ENCODE peak calls at places on chromosomes 5 and 9, in ten cellular contexts. O, E, P, H, K, S, U, D, X and J are unnamed samples.

GRCh38 chr5:139774980-139775654 is 20.5 kb upstream of the PSD2 start:
- DNase-seq in O (peak), E (peak), P (peak), H (peak), K (peak), S (peak), U (peak), D (peak), X (peak), J (peak)

GRCh38 chr5:160556886-160557285 is 135.2 kb downstream of the PTTG1 start:
- DNase-seq in O (no peak), E (no peak), P (no peak), H (no peak), K (no peak), S (no peak), U (no peak), D (no peak), X (no peak), J (no peak)

GRCh38 chr9:74960548-74960947 is 7.8 kb upstream of the C9orf40 start:
- DNase-seq in O (no peak), E (no peak), P (no peak), H (peak), K (no peak), S (peak), U (no peak), D (no peak), X (no peak), J (no peak)

GRCh38 chr5:148928141-148928540 is 101.7 kb downstream of the ADRB2 start:
- DNase-seq in O (no peak), E (no peak), P (no peak), H (no peak), K (no peak), S (no peak), U (no peak), D (no peak), X (no peak), J (no peak)

GRCh38 chr9:100377015-100377414 is 24.3 kb upstream of the TEX10 start:
- DNase-seq in O (no peak), E (no peak), P (no peak), H (no peak), K (no peak), S (no peak), U (no peak), D (no peak), X (no peak), J (no peak)

GRCh38 chr5:141969783-141970741 is 1.2 kb downstream of the RNF14 start:
- DNase-seq in O (no peak), E (no peak), P (no peak), H (peak), K (no peak), S (peak), U (no peak), D (no peak), X (no peak), J (no peak)

GRCh38 chr5:172407241-172407691 is 47.1 kb downstream of the SH3PXD2B start:
- DNase-seq in O (no peak), E (no peak), P (no peak), H (no peak), K (no peak), S (no peak), U (no peak), D (no peak), X (no peak), J (no peak)

GRCh38 chr5:1420211-1421195 is 24.7 kb downstream of the SLC6A3 start:
- DNase-seq in O (peak), E (peak), P (no peak), H (no peak), K (no peak), S (no peak), U (no peak), D (no peak), X (no peak), J (no peak)

GRCh38 chr5:116442095-116442534 is 132.5 kb downstream of the SEMA6A start:
- DNase-seq in O (no peak), E (peak), P (peak), H (peak), K (no peak), S (peak), U (no peak), D (no peak), X (no peak), J (no peak)

GRCh38 chr5:10726913-10727517 is 34.0 kb downstream of the DAP start:
- DNase-seq in O (no peak), E (no peak), P (no peak), H (no peak), K (no peak), S (no peak), U (no peak), D (no peak), X (no peak), J (no peak)

GRCh38 chr5:112388739-112389138 is 30.3 kb downstream of the EPB41L4A start:
- DNase-seq in O (no peak), E (no peak), P (no peak), H (no peak), K (no peak), S (no peak), U (no peak), D (no peak), X (no peak), J (no peak)

GRCh38 chr5:139374909-139375308 is 8.2 kb downstream of the SLC23A1 start:
- DNase-seq in O (peak), E (no peak), P (no peak), H (no peak), K (no peak), S (no peak), U (no peak), D (no peak), X (no peak), J (no peak)

GRCh38 chr9:138122676-138123075 is 245.1 kb downstream of the CACNA1B start:
- DNase-seq in O (no peak), E (no peak), P (no peak), H (no peak), K (no peak), S (no peak), U (no peak), D (no peak), X (no peak), J (no peak)

GRCh38 chr9:93679536-93680444 is 103.4 kb downstream of the PHF2 start:
- DNase-seq in O (peak), E (no peak), P (peak), H (no peak), K (no peak), S (no peak), U (no peak), D (no peak), X (peak), J (no peak)

GRCh38 chr5:102922111-102922510 is 167.0 kb downstream of the PAM start:
- DNase-seq in O (no peak), E (no peak), P (no peak), H (no peak), K (no peak), S (no peak), U (no peak), D (no peak), X (no peak), J (no peak)

GRCh38 chr5:122774519-122774860 is 390 bp upstream of the SNX2 start:
- DNase-seq in O (no peak), E (no peak), P (no peak), H (peak), K (no peak), S (no peak), U (peak), D (no peak), X (no peak), J (no peak)

GRCh38 chr5:55222819-55223124 is 4.3 kb downstream of the MCIDAS start:
- DNase-seq in O (no peak), E (no peak), P (peak), H (no peak), K (no peak), S (no peak), U (no peak), D (no peak), X (no peak), J (no peak)

GRCh38 chr9:107439991-107440456 is 49.5 kb downstream of the KLF4 start:
- DNase-seq in O (no peak), E (no peak), P (peak), H (no peak), K (no peak), S (peak), U (no peak), D (no peak), X (no peak), J (no peak)

GRCh38 chr5:66877843-66878242 is 281.6 kb downstream of the MAST4 start:
- DNase-seq in O (no peak), E (peak), P (no peak), H (peak), K (no peak), S (no peak), U (no peak), D (no peak), X (no peak), J (no peak)

GRCh38 chr9:14238518-14238917 is 75.4 kb downstream of the NFIB start:
- DNase-seq in O (no peak), E (no peak), P (peak), H (peak), K (no peak), S (peak), U (no peak), D (no peak), X (no peak), J (no peak)

GRCh38 chr9:86193088-86193487 is 66.4 kb downstream of the C9orf153 start:
- DNase-seq in O (no peak), E (no peak), P (no peak), H (no peak), K (no peak), S (no peak), U (no peak), D (no peak), X (no peak), J (no peak)

GRCh38 chr9:87431831-87432230 is 65.8 kb upstream of the DAPK1 start:
- DNase-seq in O (no peak), E (no peak), P (no peak), H (no peak), K (no peak), S (no peak), U (no peak), D (no peak), X (no peak), J (no peak)

GRCh38 chr5:135039526-135040296 is 5.7 kb upstream of the PITX1 start:
- DNase-seq in O (no peak), E (peak), P (peak), H (no peak), K (no peak), S (peak), U (no peak), D (no peak), X (no peak), J (no peak)

GRCh38 chr9:113929634-113930092 is 53.6 kb downstream of the ZNF618 start:
- DNase-seq in O (no peak), E (no peak), P (no peak), H (no peak), K (no peak), S (no peak), U (no peak), D (no peak), X (no peak), J (no peak)

GRCh38 chr5:36606437-36607113 is at the start of gene SLC1A3:
- DNase-seq in O (no peak), E (peak), P (peak), H (peak), K (no peak), S (peak), U (no peak), D (no peak), X (no peak), J (no peak)

GRCh38 chr9:87140605-87141109 is 193.4 kb upstream of the GAS1 start:
- DNase-seq in O (no peak), E (no peak), P (peak), H (no peak), K (no peak), S (no peak), U (no peak), D (no peak), X (no peak), J (no peak)

GRCh38 chr9:38662763-38663593 is 42.6 kb upstream of the ANKRD18A start:
- DNase-seq in O (no peak), E (no peak), P (no peak), H (no peak), K (no peak), S (peak), U (no peak), D (no peak), X (no peak), J (no peak)

GRCh38 chr9:128420651-128421473 is at the start of gene CERCAM:
- DNase-seq in O (peak), E (peak), P (peak), H (no peak), K (peak), S (peak), U (peak), D (peak), X (peak), J (peak)

GRCh38 chr5:41083306-41083705 is 12.2 kb upstream of the MROH2B start:
- DNase-seq in O (no peak), E (no peak), P (no peak), H (no peak), K (no peak), S (no peak), U (no peak), D (no peak), X (no peak), J (no peak)

GRCh38 chr9:76365028-76365427 is 29.2 kb downstream of the RFK start:
- DNase-seq in O (no peak), E (no peak), P (peak), H (peak), K (no peak), S (peak), U (no peak), D (no peak), X (no peak), J (no peak)

GRCh38 chr9:33228606-33229005 is 11.4 kb upstream of the SPINK4 start:
- DNase-seq in O (no peak), E (no peak), P (no peak), H (no peak), K (no peak), S (no peak), U (no peak), D (no peak), X (no peak), J (no peak)

GRCh38 chr9:4114569-4115505 is 185.0 kb downstream of the GLIS3 start:
- DNase-seq in O (no peak), E (no peak), P (peak), H (peak), K (no peak), S (peak), U (no peak), D (no peak), X (no peak), J (no peak)

GRCh38 chr5:106292654-106293053 is 1378.1 kb downstream of the EFNA5 start:
- DNase-seq in O (no peak), E (no peak), P (no peak), H (no peak), K (no peak), S (no peak), U (no peak), D (no peak), X (no peak), J (no peak)

GRCh38 chr9:32577316-32577715 is 4.4 kb upstream of the NDUFB6 start:
- DNase-seq in O (no peak), E (no peak), P (no peak), H (no peak), K (no peak), S (no peak), U (no peak), D (no peak), X (no peak), J (no peak)

GRCh38 chr5:108748010-108748353 is 285 bp downstream of the FER start:
- DNase-seq in O (no peak), E (no peak), P (no peak), H (no peak), K (no peak), S (no peak), U (no peak), D (no peak), X (no peak), J (no peak)

GRCh38 chr5:130216306-130216705 is 312.0 kb downstream of the CHSY3 start:
- DNase-seq in O (no peak), E (no peak), P (no peak), H (no peak), K (no peak), S (no peak), U (no peak), D (no peak), X (no peak), J (no peak)

GRCh38 chr9:118449554-118449953 is 745.4 kb downstream of the TLR4 start:
- DNase-seq in O (no peak), E (no peak), P (no peak), H (no peak), K (no peak), S (no peak), U (no peak), D (no peak), X (no peak), J (no peak)

GRCh38 chr5:167939686-167940085 is 351.8 kb upstream of the WWC1 start:
- DNase-seq in O (no peak), E (no peak), P (no peak), H (no peak), K (no peak), S (no peak), U (no peak), D (no peak), X (no peak), J (no peak)